ENCODE peak calls at places on chromosome 1, in five cellular contexts. C, I, W, J and O are unnamed samples.
A peak's percentile ranks its signal among the peaks of the same experiment; 100 is the strongest.

GRCh38 chr1:233172201-233172600 is 123.3 kb downstream of the PCNX2 start:
- DNase-seq in J (peak; percentile 7), I (peak; percentile 36), C (peak; percentile 52), W (no peak), O (no peak)

GRCh38 chr1:43704838-43705237 is 2.5 kb upstream of the ST3GAL3 start:
- DNase-seq in C (peak; percentile 40), J (no peak), I (no peak), W (no peak), O (no peak)

GRCh38 chr1:177645491-177645890 is 324.4 kb downstream of the SEC16B start:
- DNase-seq in I (no peak), J (no peak), C (no peak), W (no peak), O (no peak)

GRCh38 chr1:89635825-89636815 is 3.2 kb downstream of the LRRC8C start:
- DNase-seq in I (no peak), W (no peak), C (peak; percentile 12), J (no peak), O (no peak)

GRCh38 chr1:205880923-205881322 is 31.0 kb upstream of the PM20D1 start:
- DNase-seq in C (no peak), I (no peak), J (no peak), W (no peak), O (no peak)

GRCh38 chr1:9312183-9312582 is 19.5 kb downstream of the SPSB1 start:
- DNase-seq in C (no peak), W (no peak), I (no peak), J (no peak), O (no peak)

GRCh38 chr1:110018396-110018795 is 16.0 kb upstream of the STRIP1 start:
- DNase-seq in J (no peak), W (no peak), C (no peak), I (no peak), O (no peak)

GRCh38 chr1:3550511-3551289 is 60.6 kb downstream of the MEGF6 start:
- DNase-seq in W (peak; percentile 36), I (no peak), J (no peak), C (no peak), O (no peak)

GRCh38 chr1:243354511-243355153 is 98.8 kb downstream of the SDCCAG8 start:
- DNase-seq in C (no peak), I (no peak), W (no peak), J (no peak), O (no peak)

GRCh38 chr1:208238710-208239517 is 5.3 kb downstream of the PLXNA2 start:
- DNase-seq in J (no peak), W (peak; percentile 26), I (peak; percentile 56), C (peak; percentile 42), O (no peak)

GRCh38 chr1:26582836-26583460 is 53.4 kb downstream of the RPS6KA1 start:
- DNase-seq in C (no peak), W (no peak), J (no peak), I (peak; percentile 11), O (no peak)

GRCh38 chr1:43232482-43232881 is 37.3 kb upstream of the TMEM125 start:
- DNase-seq in C (no peak), I (no peak), W (no peak), J (peak; percentile 3), O (no peak)

GRCh38 chr1:207920481-207921050 is 9.6 kb upstream of the CD34 start:
- DNase-seq in C (no peak), J (no peak), I (no peak), W (no peak), O (no peak)

GRCh38 chr1:116496380-116496779 is 74.4 kb downstream of the CD58 start:
- DNase-seq in W (no peak), C (no peak), J (no peak), I (no peak), O (no peak)

GRCh38 chr1:103527331-103527730 is 1.8 kb downstream of the RNPC3 start:
- DNase-seq in W (no peak), J (no peak), C (no peak), I (no peak), O (no peak)

GRCh38 chr1:40981702-40982448 is 2.4 kb downstream of the CTPS1 start:
- DNase-seq in I (no peak), W (no peak), J (no peak), C (no peak), O (no peak)